ENCODE peak calls at places on chromosomes 5 and 9, in nine cellular contexts. R is stomach; H is CD4-positive, alpha-beta memory T cell; P is mammary epithelial cell; L is vagina; I is SK-N-MC; T is CD4-positive, alpha-beta T cell; C is pancreas; W is BE2C. U is an unnamed sample.
A peak's percentile ranks its signal among the peaks of the same experiment; 100 is the strongest.

GRCh38 chr5:69493235-69493925 is 790 bp downstream of the OCLN start:
- DNase-seq in W (peak; percentile 14), L (no peak), I (no peak), H (no peak), P (peak; percentile 65), T (no peak), C (peak; percentile 71), R (peak; percentile 53), U (no peak)

GRCh38 chr5:134240421-134240962 is 14.6 kb upstream of the PPP2CA start:
- DNase-seq in T (no peak), R (no peak), L (no peak), H (no peak), P (peak; percentile 44), I (no peak), W (no peak), C (no peak), U (no peak)

GRCh38 chr5:137734962-137735530 is 843 bp downstream of the KLHL3 start:
- DNase-seq in I (no peak), W (peak; percentile 57), R (peak; percentile 36), H (peak; percentile 11), P (peak; percentile 69), C (no peak), T (peak; percentile 4), L (no peak), U (peak; percentile 19)

GRCh38 chr9:27382989-27383388 is 86.0 kb upstream of the EQTN start:
- DNase-seq in T (no peak), C (no peak), R (no peak), H (no peak), W (no peak), L (no peak), P (no peak), I (no peak), U (no peak)

GRCh38 chr5:80711938-80712337 is 57.2 kb upstream of the DHFR start:
- DNase-seq in T (no peak), P (peak; percentile 10), W (peak; percentile 68), C (no peak), R (no peak), L (no peak), H (no peak), I (no peak), U (no peak)

GRCh38 chr5:173969167-173970049 is 19.6 kb upstream of the C5orf47 start:
- DNase-seq in C (no peak), R (no peak), L (no peak), H (no peak), I (no peak), T (no peak), P (no peak), W (no peak), U (no peak)

GRCh38 chr9:127628644-127629467 is 16.8 kb downstream of the STXBP1 start:
- DNase-seq in L (no peak), C (peak; percentile 23), T (no peak), W (no peak), I (no peak), H (no peak), P (peak; percentile 88), R (no peak), U (no peak)

GRCh38 chr5:39266442-39266841 is 47.1 kb upstream of the FYB1 start:
- DNase-seq in C (no peak), I (no peak), P (no peak), R (no peak), W (no peak), L (no peak), T (no peak), H (no peak), U (no peak)

GRCh38 chr9:108323615-108324014 is 532.2 kb downstream of the ACTL7B start:
- DNase-seq in T (no peak), H (no peak), I (no peak), P (peak; percentile 71), L (no peak), C (no peak), W (no peak), R (no peak), U (no peak)

GRCh38 chr9:34463098-34463900 is 4.7 kb downstream of the DNAI1 start:
- DNase-seq in L (no peak), R (no peak), P (peak; percentile 90), W (peak; percentile 71), I (no peak), T (no peak), H (no peak), C (no peak), U (no peak)

GRCh38 chr5:115816226-115817042 is at the start of gene CDO1:
- DNase-seq in I (no peak), R (no peak), P (peak; percentile 25), C (peak; percentile 18), T (no peak), W (peak; percentile 29), L (no peak), H (peak; percentile 5), U (no peak)

GRCh38 chr9:125634040-125634717 is 72.8 kb downstream of the MAPKAP1 start:
- DNase-seq in R (no peak), P (peak; percentile 55), W (no peak), L (no peak), I (no peak), C (no peak), T (no peak), H (no peak), U (no peak)

GRCh38 chr5:157744055-157745011 is 821 bp downstream of the LSM11 start:
- DNase-seq in L (no peak), T (peak; percentile 12), P (no peak), I (no peak), W (peak; percentile 33), H (peak; percentile 16), C (no peak), R (no peak), U (peak; percentile 19)

GRCh38 chr9:38062498-38063362 is 6.3 kb downstream of the SHB start:
- DNase-seq in T (no peak), L (no peak), C (no peak), W (no peak), P (no peak), R (no peak), H (no peak), I (no peak), U (no peak)

DNA sequence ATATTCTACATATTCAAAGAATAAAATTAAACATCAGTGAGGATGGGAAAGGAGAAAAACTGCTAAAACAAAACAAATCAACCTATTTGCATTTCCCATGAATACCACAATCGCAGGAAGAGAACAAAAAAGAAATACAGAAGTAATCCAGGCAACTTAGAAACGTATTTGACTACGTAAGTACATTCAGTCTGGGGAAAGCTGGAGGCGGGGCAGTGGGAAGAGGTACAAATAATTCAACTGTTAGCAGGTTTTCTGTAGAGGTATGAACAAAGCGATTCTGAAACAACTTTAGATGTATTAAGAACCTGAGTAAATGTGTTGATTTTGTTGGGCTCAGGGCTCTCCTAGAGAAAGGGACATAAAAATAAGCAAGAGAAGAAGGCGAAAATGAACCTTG is 7.6 kb downstream of the ZFP62 start:
- DNase-seq in W (no peak), I (no peak), P (no peak), H (no peak), C (no peak), R (no peak), T (no peak), L (no peak), U (no peak)
- H3K9me3 ChIP-seq in W (peaks cover 4% of the 10 kb centered on the region), I (peaks cover 40% of the 10 kb centered on the region), P (peaks cover 32% of the 10 kb centered on the region), H (peaks cover 19% of the 10 kb centered on the region), C (no peaks in the 10 kb centered on the region), R (peaks cover 10% of the 10 kb centered on the region), T (peaks cover 19% of the 10 kb centered on the region), L (peaks cover 6% of the 10 kb centered on the region), U (peaks cover 10% of the 10 kb centered on the region)

GRCh38 chr9:13387668-13388124 is 108.2 kb upstream of the MPDZ start:
- DNase-seq in W (no peak), H (no peak), I (no peak), C (no peak), L (no peak), T (no peak), R (no peak), P (no peak), U (no peak)
- H3K9me3 ChIP-seq in W (no peaks in the 10 kb centered on the region), H (no peaks in the 10 kb centered on the region), I (peaks cover 3% of the 10 kb centered on the region), C (no peaks in the 10 kb centered on the region), L (no peaks in the 10 kb centered on the region), T (no peaks in the 10 kb centered on the region), R (no peaks in the 10 kb centered on the region), P (peaks cover 2% of the 10 kb centered on the region), U (no peaks in the 10 kb centered on the region)

DNA sequence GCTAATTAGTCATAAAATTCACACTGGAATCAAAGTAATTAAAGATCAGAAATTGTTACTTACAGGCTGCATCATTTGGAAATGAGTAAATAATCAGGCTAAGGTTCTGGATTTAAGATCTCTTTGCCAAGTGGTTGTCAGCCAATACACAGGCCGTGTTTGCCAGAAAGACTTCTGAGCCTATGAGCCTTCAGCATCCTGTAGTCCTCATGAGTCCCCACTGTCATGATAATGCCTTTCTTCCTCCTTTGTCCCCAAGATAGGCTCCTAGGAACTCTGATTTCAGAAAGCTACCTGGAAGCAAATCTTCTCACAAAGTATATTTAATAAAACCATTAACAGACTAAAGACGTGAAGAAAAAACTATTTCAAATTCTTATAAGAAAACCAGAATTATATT is 810.5 kb downstream of the DNAH5 start:
- DNase-seq in I (no peak), R (no peak), L (no peak), W (no peak), T (no peak), H (no peak), P (no peak), C (no peak), U (no peak)
- H3K9me3 ChIP-seq in I (no peaks in the 10 kb centered on the region), R (no peaks in the 10 kb centered on the region), L (no peaks in the 10 kb centered on the region), W (no peaks in the 10 kb centered on the region), T (peaks cover 10% of the 10 kb centered on the region), H (no peaks in the 10 kb centered on the region), P (no peaks in the 10 kb centered on the region), C (no peaks in the 10 kb centered on the region), U (peaks cover 2% of the 10 kb centered on the region)

DNA sequence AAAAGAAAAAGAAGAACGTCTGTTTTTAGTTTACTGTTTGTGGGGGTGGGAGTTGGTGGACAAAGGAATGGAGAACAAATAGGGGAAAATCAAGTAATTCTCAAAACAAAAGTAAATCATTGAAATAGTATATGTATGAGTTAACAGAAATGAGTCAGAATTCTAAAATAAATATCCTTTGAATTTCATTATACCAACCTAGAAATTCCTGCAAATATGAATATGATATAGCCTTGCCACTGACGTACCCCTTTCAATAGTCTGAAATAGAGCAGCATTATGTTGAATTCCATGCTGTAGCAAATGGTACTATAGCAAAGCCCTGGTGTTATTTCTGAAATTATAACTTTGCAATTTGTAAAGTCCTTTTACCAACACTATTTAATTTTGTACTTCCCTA is 29.7 kb upstream of the DTWD2 start:
- DNase-seq in I (no peak), H (no peak), L (no peak), R (no peak), P (no peak), C (no peak), T (no peak), W (no peak), U (no peak)
- H3K9me3 ChIP-seq in I (no peaks in the 10 kb centered on the region), H (no peaks in the 10 kb centered on the region), L (no peaks in the 10 kb centered on the region), R (no peaks in the 10 kb centered on the region), P (no peaks in the 10 kb centered on the region), C (no peaks in the 10 kb centered on the region), T (no peaks in the 10 kb centered on the region), W (no peaks in the 10 kb centered on the region), U (no peaks in the 10 kb centered on the region)

DNA sequence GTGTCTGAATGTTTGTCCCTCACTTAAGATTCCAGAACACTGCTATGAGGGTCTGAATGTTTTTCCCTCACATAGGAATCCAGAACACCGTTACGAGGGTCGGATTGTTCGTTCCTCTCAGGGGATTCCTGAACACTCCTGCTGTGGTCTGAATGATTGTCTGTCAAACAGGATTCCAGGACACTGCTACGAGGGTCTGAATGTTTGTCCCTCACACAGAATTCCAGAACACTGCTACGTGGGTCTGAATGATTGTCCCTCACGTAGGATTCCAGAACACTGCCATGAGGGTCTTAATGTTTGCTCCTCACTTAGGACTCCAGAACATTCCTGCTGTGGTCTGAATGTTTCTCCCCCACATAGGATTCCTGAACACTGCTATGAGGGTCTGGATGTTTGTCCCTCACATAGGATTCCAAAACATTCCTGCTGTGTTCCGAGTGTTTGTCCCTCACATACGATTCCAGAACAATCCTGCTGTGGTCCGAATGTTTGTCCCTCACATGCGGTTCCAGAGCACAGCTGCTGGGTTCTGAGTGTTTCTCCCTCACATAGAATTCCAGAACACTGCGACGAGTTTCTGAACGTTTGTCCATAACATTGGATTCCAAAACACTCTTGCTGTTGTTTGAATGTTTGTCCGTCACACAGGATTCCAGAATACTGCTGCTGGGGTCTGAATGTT is 199.5 kb downstream of the FOXD4L6 start:
- DNase-seq in H (no peak), W (no peak), C (no peak), I (no peak), T (no peak), P (no peak), R (no peak), L (peak; percentile 87), U (no peak)
- H3K9me3 ChIP-seq in H (peaks cover 51% of the 10 kb centered on the region), W (peaks cover 7% of the 10 kb centered on the region), C (peaks cover 6% of the 10 kb centered on the region), I (no peaks in the 10 kb centered on the region), T (peaks cover 73% of the 10 kb centered on the region), P (peaks cover 5% of the 10 kb centered on the region), R (peaks cover 55% of the 10 kb centered on the region), L (peaks cover 53% of the 10 kb centered on the region), U (peaks cover 53% of the 10 kb centered on the region)